ENCODE peak calls at places on chromosome 17, in nine cellular contexts. K is thyroid gland; V is PC-3; P is body of pancreas; A is A549; W is uterus; N is CD8-positive, alpha-beta T cell; O is pancreas; B is hepatocyte. S is an unnamed sample.
A peak's percentile ranks its signal among the peaks of the same experiment; 100 is the strongest.

GRCh38 chr17:42311240-42312034 is 23.1 kb downstream of the STAT5A start:
- DNase-seq in K (peak; percentile 98), V (no peak), P (peak; percentile 65), A (no peak), W (peak; percentile 93), N (no peak), O (peak; percentile 48), B (peak; percentile 92), S (no peak)

GRCh38 chr17:38443356-38444026 is 15.2 kb downstream of the ARHGAP23 start:
- DNase-seq in K (no peak), V (no peak), P (no peak), A (no peak), W (no peak), N (no peak), O (no peak), B (no peak), S (no peak)

GRCh38 chr17:55319933-55320593 is 55.3 kb downstream of the HLF start:
- DNase-seq in K (no peak), V (no peak), P (no peak), A (no peak), W (no peak), N (no peak), O (no peak), B (no peak), S (no peak)

GRCh38 chr17:5381542-5381941 is 37.9 kb downstream of the NUP88 start:
- DNase-seq in K (no peak), V (peak; percentile 46), P (no peak), A (no peak), W (no peak), N (no peak), O (no peak), B (no peak), S (no peak)

GRCh38 chr17:21177854-21178600 is 35.9 kb downstream of the TMEM11 start:
- DNase-seq in K (no peak), V (no peak), P (no peak), A (no peak), W (no peak), N (no peak), O (no peak), B (no peak), S (no peak)

GRCh38 chr17:40345161-40346034 is 19.1 kb downstream of the GJD3 start:
- DNase-seq in K (peak; percentile 86), V (peak; percentile 32), P (peak; percentile 86), A (peak; percentile 85), W (peak; percentile 74), N (peak; percentile 54), O (peak; percentile 82), B (peak; percentile 89), S (peak; percentile 99)

GRCh38 chr17:82239926-82240505 is 11.2 kb downstream of the SLC16A3 start:
- DNase-seq in K (no peak), V (no peak), P (peak; percentile 58), A (no peak), W (no peak), N (no peak), O (peak; percentile 23), B (no peak), S (no peak)

GRCh38 chr17:47875586-47875985 is 20.4 kb upstream of the SP2 start:
- DNase-seq in K (no peak), V (no peak), P (no peak), A (no peak), W (no peak), N (no peak), O (no peak), B (no peak), S (no peak)

GRCh38 chr17:40218740-40219072 is 398 bp upstream of the WIPF2 start:
- DNase-seq in K (peak; percentile 70), V (peak; percentile 13), P (peak; percentile 79), A (peak; percentile 75), W (peak; percentile 63), N (peak; percentile 85), O (peak; percentile 73), B (peak; percentile 88), S (peak; percentile 53)

GRCh38 chr17:19242323-19242722 is 5.2 kb downstream of the EPN2 start:
- DNase-seq in K (no peak), V (peak; percentile 87), P (no peak), A (no peak), W (no peak), N (no peak), O (no peak), B (peak; percentile 22), S (no peak)

GRCh38 chr17:18933102-18934058 is 18.6 kb upstream of the SLC5A10 start:
- DNase-seq in K (no peak), V (no peak), P (no peak), A (no peak), W (no peak), N (no peak), O (no peak), B (no peak), S (no peak)

GRCh38 chr17:70034158-70034557 is 40.9 kb upstream of the KCNJ16 start:
- DNase-seq in K (no peak), V (no peak), P (no peak), A (no peak), W (no peak), N (no peak), O (no peak), B (no peak), S (no peak)

GRCh38 chr17:13410874-13411273 is 190.9 kb downstream of the HS3ST3A1 start:
- DNase-seq in K (peak; percentile 79), V (peak; percentile 22), P (peak; percentile 16), A (no peak), W (peak; percentile 17), N (no peak), O (no peak), B (peak; percentile 12), S (no peak)

GRCh38 chr17:71114911-71115668 is 945.8 kb downstream of the KCNJ2 start:
- DNase-seq in K (no peak), V (no peak), P (no peak), A (no peak), W (no peak), N (no peak), O (no peak), B (no peak), S (no peak)

GRCh38 chr17:64778367-64779290 is 116.5 kb upstream of the SMURF2 start:
- DNase-seq in K (peak; percentile 54), V (peak; percentile 40), P (peak; percentile 56), A (no peak), W (peak; percentile 23), N (peak; percentile 28), O (peak; percentile 49), B (peak; percentile 55), S (peak; percentile 31)

GRCh38 chr17:80996422-80997305 is 5.0 kb downstream of the CHMP6 start:
- DNase-seq in K (no peak), V (no peak), P (no peak), A (no peak), W (no peak), N (no peak), O (no peak), B (no peak), S (no peak)
- H3K4me1 ChIP-seq in K (no peaks in the 10 kb centered on the region), V (peaks cover 26% of the 10 kb centered on the region), P (peaks cover 36% of the 10 kb centered on the region), A (peaks cover 10% of the 10 kb centered on the region), W (no peaks in the 10 kb centered on the region), N (peaks cover 13% of the 10 kb centered on the region), O (peaks cover 22% of the 10 kb centered on the region), B (peaks cover 10% of the 10 kb centered on the region), S (no peaks in the 10 kb centered on the region)

DNA sequence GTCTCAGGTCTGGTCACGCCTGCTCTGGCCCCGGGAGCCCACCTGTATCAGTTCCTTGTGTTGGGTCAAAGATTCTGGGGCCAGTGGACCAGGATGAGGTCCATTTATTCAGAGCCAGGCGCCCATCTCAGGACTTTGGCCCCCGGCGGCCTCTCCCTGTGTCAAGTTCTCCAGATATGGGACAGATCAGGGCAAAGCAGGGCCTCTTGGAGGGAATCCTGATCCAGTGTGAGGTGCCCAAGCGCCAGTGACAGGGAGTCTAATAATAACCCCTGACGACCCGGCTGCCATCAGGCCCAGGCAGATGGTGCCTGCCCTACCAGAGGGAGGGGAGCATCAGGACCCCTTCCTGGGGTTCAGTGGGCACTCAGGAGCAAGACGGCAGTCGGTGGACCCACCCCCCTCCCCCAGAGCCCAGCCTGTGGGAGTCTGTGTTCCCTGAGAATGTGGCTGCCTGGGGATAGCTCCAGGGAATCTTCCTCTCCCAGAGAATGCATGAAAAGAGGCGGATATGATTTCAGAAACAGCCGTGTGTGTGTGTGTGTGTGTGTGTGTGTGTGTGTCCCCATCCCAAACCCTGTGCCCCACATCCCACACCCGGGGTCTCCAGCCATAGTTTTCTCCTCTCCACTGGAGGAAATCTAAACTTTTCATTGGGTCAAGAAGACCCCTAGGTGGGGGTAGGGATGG is 1.4 kb downstream of the TTYH2 start:
- DNase-seq in K (no peak), V (no peak), P (no peak), A (no peak), W (no peak), N (no peak), O (no peak), B (no peak), S (no peak)
- H3K4me3 ChIP-seq in K (peak overlapping the region; percentile 50), V (peak overlapping the region; percentile 72), P (no peak overlapping the region), A (no peak overlapping the region), W (peak overlapping the region; percentile 53), N (peak overlapping the region; percentile 12), O (no peak overlapping the region), B (no peak overlapping the region), S (no peak overlapping the region)

GRCh38 chr17:76076765-76077581 is 2.0 kb upstream of the ZACN start:
- DNase-seq in K (no peak), V (no peak), P (no peak), A (no peak), W (no peak), N (peak; percentile 50), O (no peak), B (no peak), S (no peak)
- H3K27ac ChIP-seq in K (no peak overlapping the region), V (no peak overlapping the region), P (no peak overlapping the region), A (no peak overlapping the region), W (no peak overlapping the region), N (no peak overlapping the region), O (no peak overlapping the region), B (no peak overlapping the region), S (no peak overlapping the region)

GRCh38 chr17:35745246-35745645 is 7.8 kb downstream of the GAS2L2 start:
- DNase-seq in K (no peak), V (no peak), P (no peak), A (no peak), W (no peak), N (no peak), O (no peak), B (no peak), S (no peak)

GRCh38 chr17:35747540-35748017 is 5.5 kb downstream of the GAS2L2 start:
- DNase-seq in K (peak; percentile 81), V (peak; percentile 76), P (peak; percentile 89), A (peak; percentile 95), W (peak; percentile 74), N (peak; percentile 82), O (peak; percentile 82), B (peak; percentile 88), S (peak; percentile 72)

GRCh38 chr17:35748323-35748960 is 4.6 kb downstream of the GAS2L2 start:
- DNase-seq in K (peak; percentile 40), V (peak; percentile 24), P (peak; percentile 54), A (no peak), W (no peak), N (no peak), O (peak; percentile 57), B (no peak), S (peak; percentile 20)

GRCh38 chr17:35745749-35746320 is 7.2 kb downstream of the GAS2L2 start:
- DNase-seq in K (no peak), V (no peak), P (no peak), A (no peak), W (no peak), N (no peak), O (no peak), B (no peak), S (no peak)

DNA sequence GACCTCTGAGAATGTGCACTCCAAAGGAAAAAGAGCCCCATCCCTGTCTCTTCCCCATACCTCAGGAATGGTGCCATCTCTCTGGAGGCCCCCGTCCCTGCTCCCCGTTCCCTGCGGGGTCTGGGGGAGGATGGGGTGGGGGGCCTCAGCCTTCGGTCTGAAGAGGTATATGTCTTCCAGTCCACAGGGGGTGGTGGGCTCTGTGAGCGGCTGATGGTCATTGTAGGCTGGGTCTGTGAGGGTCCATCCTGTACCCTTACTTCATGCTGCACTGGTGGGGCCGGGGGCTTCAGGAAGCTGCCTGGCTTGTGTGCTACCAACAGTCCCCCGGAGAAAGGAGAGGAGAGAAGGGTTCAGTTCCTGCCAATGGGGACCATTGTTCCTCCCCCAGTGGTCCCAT is 6.1 kb downstream of the GAS2L2 start:
- DNase-seq in K (no peak), V (no peak), P (no peak), A (no peak), W (no peak), N (no peak), O (no peak), B (no peak), S (no peak)
- H3K4me1 ChIP-seq in K (peaks cover 4% of the 10 kb centered on the region), V (no peaks in the 10 kb centered on the region), P (peaks cover 5% of the 10 kb centered on the region), A (peaks cover 12% of the 10 kb centered on the region), W (no peaks in the 10 kb centered on the region), N (peaks cover 7% of the 10 kb centered on the region), O (no peaks in the 10 kb centered on the region), B (peaks cover 5% of the 10 kb centered on the region), S (no peaks in the 10 kb centered on the region)